ENCODE peak calls at places on chromosomes 13 and 19, in six cellular contexts. One of them, this sample, is unnamed.

GRCh38 chr19:31064486-31064885 is 284.8 kb downstream of the TSHZ3 start:
- DNase-seq in lower lobe of right lung: no peak
- DNase-seq in aorta: no peak
- DNase-seq in cardiac muscle cell: peak; percentile 27
- DNase-seq in OCI-LY7: no peak
- DNase-seq in mesenchymal stem cell: no peak
- DNase-seq in this sample: no peak

GRCh38 chr19:35791814-35792279 is 16.5 kb downstream of the ARHGAP33 start:
- DNase-seq in lower lobe of right lung: no peak
- DNase-seq in aorta: no peak
- DNase-seq in cardiac muscle cell: no peak
- DNase-seq in OCI-LY7: no peak
- DNase-seq in mesenchymal stem cell: no peak
- DNase-seq in this sample: no peak

GRCh38 chr13:38417241-38417640 is 67.6 kb downstream of the UFM1 start:
- DNase-seq in lower lobe of right lung: no peak
- DNase-seq in aorta: no peak
- DNase-seq in cardiac muscle cell: no peak
- DNase-seq in OCI-LY7: no peak
- DNase-seq in mesenchymal stem cell: no peak
- DNase-seq in this sample: no peak

GRCh38 chr13:67769987-67770341 is 539.8 kb upstream of the PCDH9 start:
- DNase-seq in lower lobe of right lung: no peak
- DNase-seq in aorta: no peak
- DNase-seq in cardiac muscle cell: no peak
- DNase-seq in OCI-LY7: no peak
- DNase-seq in mesenchymal stem cell: no peak
- DNase-seq in this sample: no peak

GRCh38 chr13:111877906-111878305 is 189.0 kb upstream of the SOX1 start:
- DNase-seq in lower lobe of right lung: no peak
- DNase-seq in aorta: no peak
- DNase-seq in cardiac muscle cell: no peak
- DNase-seq in OCI-LY7: no peak
- DNase-seq in mesenchymal stem cell: no peak
- DNase-seq in this sample: peak; percentile 24

GRCh38 chr13:106003651-106004050 is 531.8 kb downstream of the EFNB2 start:
- DNase-seq in lower lobe of right lung: no peak
- DNase-seq in aorta: no peak
- DNase-seq in cardiac muscle cell: no peak
- DNase-seq in OCI-LY7: no peak
- DNase-seq in mesenchymal stem cell: no peak
- DNase-seq in this sample: no peak

GRCh38 chr13:114147803-114148520 is 15.5 kb upstream of the RASA3 start:
- DNase-seq in lower lobe of right lung: no peak
- DNase-seq in aorta: no peak
- DNase-seq in cardiac muscle cell: no peak
- DNase-seq in OCI-LY7: no peak
- DNase-seq in mesenchymal stem cell: no peak
- DNase-seq in this sample: no peak

GRCh38 chr13:77338961-77339401 is 12.1 kb upstream of the MYCBP2 start:
- DNase-seq in lower lobe of right lung: no peak
- DNase-seq in aorta: no peak
- DNase-seq in cardiac muscle cell: no peak
- DNase-seq in OCI-LY7: peak; percentile 73
- DNase-seq in mesenchymal stem cell: no peak
- DNase-seq in this sample: no peak

GRCh38 chr19:35644987-35645679 is 3.0 kb upstream of the COX6B1 start:
- DNase-seq in lower lobe of right lung: peak; percentile 88
- DNase-seq in aorta: peak; percentile 96
- DNase-seq in cardiac muscle cell: peak; percentile 85
- DNase-seq in OCI-LY7: peak; percentile 76
- DNase-seq in mesenchymal stem cell: no peak
- DNase-seq in this sample: no peak

GRCh38 chr13:41500501-41500900 is 43.2 kb downstream of the RGCC start:
- DNase-seq in lower lobe of right lung: no peak
- DNase-seq in aorta: no peak
- DNase-seq in cardiac muscle cell: no peak
- DNase-seq in OCI-LY7: peak; percentile 77
- DNase-seq in mesenchymal stem cell: no peak
- DNase-seq in this sample: no peak

GRCh38 chr13:23928985-23929384 is 31.7 kb upstream of the C1QTNF9B start:
- DNase-seq in lower lobe of right lung: no peak
- DNase-seq in aorta: no peak
- DNase-seq in cardiac muscle cell: no peak
- DNase-seq in OCI-LY7: no peak
- DNase-seq in mesenchymal stem cell: peak; percentile 79
- DNase-seq in this sample: peak; percentile 45

GRCh38 chr13:58300974-58301681 is 669.6 kb downstream of the PCDH17 start:
- DNase-seq in lower lobe of right lung: no peak
- DNase-seq in aorta: no peak
- DNase-seq in cardiac muscle cell: no peak
- DNase-seq in OCI-LY7: no peak
- DNase-seq in mesenchymal stem cell: no peak
- DNase-seq in this sample: no peak

GRCh38 chr13:44380404-44381165 is 7.0 kb downstream of the SERP2 start:
- DNase-seq in lower lobe of right lung: no peak
- DNase-seq in aorta: no peak
- DNase-seq in cardiac muscle cell: no peak
- DNase-seq in OCI-LY7: no peak
- DNase-seq in mesenchymal stem cell: peak; percentile 38
- DNase-seq in this sample: peak; percentile 62

GRCh38 chr13:97911311-97912138 is 42.0 kb upstream of the IPO5 start:
- DNase-seq in lower lobe of right lung: no peak
- DNase-seq in aorta: no peak
- DNase-seq in cardiac muscle cell: no peak
- DNase-seq in OCI-LY7: peak; percentile 21
- DNase-seq in mesenchymal stem cell: no peak
- DNase-seq in this sample: peak; percentile 67

GRCh38 chr13:42363941-42364612 is 92.1 kb downstream of the AKAP11 start:
- DNase-seq in lower lobe of right lung: no peak
- DNase-seq in aorta: no peak
- DNase-seq in cardiac muscle cell: no peak
- DNase-seq in OCI-LY7: no peak
- DNase-seq in mesenchymal stem cell: peak; percentile 66
- DNase-seq in this sample: peak; percentile 18

GRCh38 chr19:50508850-50509190 is 2.2 kb downstream of the JOSD2 start:
- DNase-seq in lower lobe of right lung: peak; percentile 27
- DNase-seq in aorta: peak; percentile 49
- DNase-seq in cardiac muscle cell: no peak
- DNase-seq in OCI-LY7: no peak
- DNase-seq in mesenchymal stem cell: no peak
- DNase-seq in this sample: no peak

GRCh38 chr19:55176116-55176515 is 4.0 kb downstream of the SYT5 start:
- DNase-seq in lower lobe of right lung: no peak
- DNase-seq in aorta: no peak
- DNase-seq in cardiac muscle cell: no peak
- DNase-seq in OCI-LY7: peak; percentile 71
- DNase-seq in mesenchymal stem cell: no peak
- DNase-seq in this sample: no peak

GRCh38 chr13:112885782-112886268 is 83.2 kb upstream of the MCF2L start:
- DNase-seq in lower lobe of right lung: peak; percentile 83
- DNase-seq in aorta: peak; percentile 91
- DNase-seq in cardiac muscle cell: peak; percentile 95
- DNase-seq in OCI-LY7: no peak
- DNase-seq in mesenchymal stem cell: peak; percentile 88
- DNase-seq in this sample: peak; percentile 70

GRCh38 chr19:15210323-15210774 is 9.6 kb upstream of the NOTCH3 start:
- DNase-seq in lower lobe of right lung: peak; percentile 83
- DNase-seq in aorta: peak; percentile 91
- DNase-seq in cardiac muscle cell: no peak
- DNase-seq in OCI-LY7: no peak
- DNase-seq in mesenchymal stem cell: peak; percentile 76
- DNase-seq in this sample: peak; percentile 95

GRCh38 chr13:19178901-19179593 is 2.6 kb downstream of the TUBA3C start:
- DNase-seq in lower lobe of right lung: no peak
- DNase-seq in aorta: peak; percentile 16
- DNase-seq in cardiac muscle cell: no peak
- DNase-seq in OCI-LY7: no peak
- DNase-seq in mesenchymal stem cell: no peak
- DNase-seq in this sample: no peak

GRCh38 chr19:46704379-46705076 is 12.4 kb downstream of the PRKD2 start:
- DNase-seq in lower lobe of right lung: peak; percentile 88
- DNase-seq in aorta: peak; percentile 95
- DNase-seq in cardiac muscle cell: peak; percentile 72
- DNase-seq in OCI-LY7: peak; percentile 73
- DNase-seq in mesenchymal stem cell: peak; percentile 48
- DNase-seq in this sample: no peak

GRCh38 chr13:94640676-94641075 is 39.0 kb downstream of the GPR180 start:
- DNase-seq in lower lobe of right lung: no peak
- DNase-seq in aorta: no peak
- DNase-seq in cardiac muscle cell: no peak
- DNase-seq in OCI-LY7: no peak
- DNase-seq in mesenchymal stem cell: peak; percentile 29
- DNase-seq in this sample: no peak

GRCh38 chr13:32246468-32246867 is 68.7 kb downstream of the ZAR1L start:
- DNase-seq in lower lobe of right lung: peak; percentile 57
- DNase-seq in aorta: no peak
- DNase-seq in cardiac muscle cell: peak; percentile 72
- DNase-seq in OCI-LY7: peak; percentile 59
- DNase-seq in mesenchymal stem cell: peak; percentile 78
- DNase-seq in this sample: peak; percentile 66
- H3K36me3 ChIP-seq in lower lobe of right lung: peaks cover 6% of the 10 kb centered on the region
- H3K36me3 ChIP-seq in aorta: no peaks in the 10 kb centered on the region
- H3K36me3 ChIP-seq in cardiac muscle cell: no peaks in the 10 kb centered on the region
- H3K36me3 ChIP-seq in OCI-LY7: no peaks in the 10 kb centered on the region
- H3K36me3 ChIP-seq in mesenchymal stem cell: peaks cover 11% of the 10 kb centered on the region
- H3K36me3 ChIP-seq in this sample: no peaks in the 10 kb centered on the region

DNA sequence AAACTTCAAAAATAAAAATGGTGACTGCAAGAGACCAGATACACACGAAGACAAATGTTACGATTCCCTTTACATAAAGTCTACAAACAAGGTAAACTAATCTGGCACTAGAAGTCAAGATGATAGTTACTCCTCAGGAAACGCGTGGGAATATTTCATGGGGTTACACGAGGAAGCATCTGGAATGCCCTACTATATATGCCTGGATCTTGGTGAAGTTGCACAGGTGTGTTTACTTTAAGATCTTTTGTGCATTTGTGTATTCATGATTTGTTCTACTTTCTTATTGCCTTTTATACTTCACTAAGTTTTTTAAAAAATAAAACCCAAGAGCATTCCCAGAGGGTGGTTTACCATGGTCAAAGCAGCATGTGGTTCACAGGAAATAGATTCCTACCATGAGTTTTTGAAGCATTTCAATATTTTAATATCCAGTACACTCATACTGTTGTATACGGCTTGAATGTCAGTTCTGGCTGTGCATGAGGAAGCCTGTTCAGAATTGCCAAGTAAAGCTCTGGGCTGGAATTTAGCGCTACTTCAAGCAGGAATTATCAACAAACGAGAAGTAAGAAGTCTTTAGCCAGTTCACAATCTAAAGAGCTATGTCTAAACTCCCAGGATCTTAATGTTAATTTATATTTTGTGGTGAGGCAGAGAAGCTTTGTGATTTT is 239.8 kb upstream of the KLHL1 start:
- DNase-seq in lower lobe of right lung: no peak
- DNase-seq in aorta: no peak
- DNase-seq in cardiac muscle cell: no peak
- DNase-seq in OCI-LY7: no peak
- DNase-seq in mesenchymal stem cell: no peak
- DNase-seq in this sample: no peak
- H3K27ac ChIP-seq in lower lobe of right lung: no peak overlapping the region
- H3K27ac ChIP-seq in aorta: no peak overlapping the region
- H3K27ac ChIP-seq in cardiac muscle cell: no peak overlapping the region
- H3K27ac ChIP-seq in OCI-LY7: no peak overlapping the region
- H3K27ac ChIP-seq in mesenchymal stem cell: no peak overlapping the region
- H3K27ac ChIP-seq in this sample: no peak overlapping the region

DNA sequence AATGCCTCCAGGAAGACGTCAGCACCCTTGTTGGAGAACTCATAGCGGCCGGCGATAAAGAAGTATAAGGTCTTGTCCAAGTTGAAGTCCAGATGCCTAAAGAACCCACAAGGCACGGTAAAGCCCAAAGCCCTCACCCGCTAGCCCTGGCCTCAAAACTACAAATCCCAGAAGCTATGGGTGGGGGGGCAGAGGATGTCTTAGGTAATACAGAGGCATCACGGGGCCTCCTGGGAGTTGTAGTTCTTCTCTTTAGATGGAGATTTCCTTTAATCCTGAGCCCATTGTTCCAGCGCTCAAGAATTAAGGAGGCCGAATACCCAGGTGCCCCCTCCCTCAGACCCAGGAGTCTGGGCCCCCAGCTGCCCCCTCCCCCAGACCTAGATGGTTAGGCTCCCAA is 10.8 kb downstream of the GYS1 start:
- DNase-seq in lower lobe of right lung: no peak
- DNase-seq in aorta: no peak
- DNase-seq in cardiac muscle cell: peak; percentile 20
- DNase-seq in OCI-LY7: no peak
- DNase-seq in mesenchymal stem cell: no peak
- DNase-seq in this sample: no peak
- H3K36me3 ChIP-seq in lower lobe of right lung: peaks cover 80% of the 10 kb centered on the region
- H3K36me3 ChIP-seq in aorta: no peaks in the 10 kb centered on the region
- H3K36me3 ChIP-seq in cardiac muscle cell: peaks cover 47% of the 10 kb centered on the region
- H3K36me3 ChIP-seq in OCI-LY7: peaks cover 42% of the 10 kb centered on the region
- H3K36me3 ChIP-seq in mesenchymal stem cell: peaks cover 77% of the 10 kb centered on the region
- H3K36me3 ChIP-seq in this sample: peaks cover 70% of the 10 kb centered on the region

GRCh38 chr13:99386495-99386894 is 79.3 kb upstream of the GPR183 start:
- DNase-seq in lower lobe of right lung: no peak
- DNase-seq in aorta: no peak
- DNase-seq in cardiac muscle cell: no peak
- DNase-seq in OCI-LY7: no peak
- DNase-seq in mesenchymal stem cell: no peak
- DNase-seq in this sample: no peak
- H3K27ac ChIP-seq in lower lobe of right lung: no peak overlapping the region
- H3K27ac ChIP-seq in aorta: no peak overlapping the region
- H3K27ac ChIP-seq in cardiac muscle cell: peak overlapping the region; percentile 23
- H3K27ac ChIP-seq in OCI-LY7: no peak overlapping the region
- H3K27ac ChIP-seq in mesenchymal stem cell: no peak overlapping the region
- H3K27ac ChIP-seq in this sample: no peak overlapping the region

GRCh38 chr19:11187409-11187808 is 9.9 kb downstream of the KANK2 start:
- DNase-seq in lower lobe of right lung: no peak
- DNase-seq in aorta: no peak
- DNase-seq in cardiac muscle cell: no peak
- DNase-seq in OCI-LY7: no peak
- DNase-seq in mesenchymal stem cell: no peak
- DNase-seq in this sample: no peak
- H3K36me3 ChIP-seq in lower lobe of right lung: peaks cover 74% of the 10 kb centered on the region
- H3K36me3 ChIP-seq in aorta: no peaks in the 10 kb centered on the region
- H3K36me3 ChIP-seq in cardiac muscle cell: no peaks in the 10 kb centered on the region
- H3K36me3 ChIP-seq in OCI-LY7: peaks cover 85% of the 10 kb centered on the region
- H3K36me3 ChIP-seq in mesenchymal stem cell: peaks cover 94% of the 10 kb centered on the region
- H3K36me3 ChIP-seq in this sample: peaks cover 98% of the 10 kb centered on the region

GRCh38 chr19:1633269-1633606 is 19.2 kb downstream of the TCF3 start:
- DNase-seq in lower lobe of right lung: no peak
- DNase-seq in aorta: no peak
- DNase-seq in cardiac muscle cell: no peak
- DNase-seq in OCI-LY7: no peak
- DNase-seq in mesenchymal stem cell: no peak
- DNase-seq in this sample: no peak
- H3K27ac ChIP-seq in lower lobe of right lung: no peak overlapping the region
- H3K27ac ChIP-seq in aorta: no peak overlapping the region
- H3K27ac ChIP-seq in cardiac muscle cell: no peak overlapping the region
- H3K27ac ChIP-seq in OCI-LY7: no peak overlapping the region
- H3K27ac ChIP-seq in mesenchymal stem cell: no peak overlapping the region
- H3K27ac ChIP-seq in this sample: no peak overlapping the region